ENCODE peak calls at places on chromosomes 11 and 22, in five cellular contexts. One of them, this sample, is unnamed.

GRCh38 chr11:2317354-2318050 is 15.7 kb downstream of the TSPAN32 start:
- DNase-seq in psoas muscle: peak; percentile 41
- DNase-seq in thoracic aorta: no peak
- DNase-seq in lower lobe of right lung: no peak
- DNase-seq in CD8-positive, alpha-beta T cell: no peak
- DNase-seq in this sample: no peak

GRCh38 chr11:94486068-94486467 is 7.6 kb downstream of the MRE11 start:
- DNase-seq in psoas muscle: no peak
- DNase-seq in CD8-positive, alpha-beta T cell: no peak
- DNase-seq in thoracic aorta: no peak
- DNase-seq in lower lobe of right lung: no peak
- DNase-seq in this sample: no peak

GRCh38 chr11:27722945-27723344 is 22.7 kb upstream of the BDNF start:
- DNase-seq in thoracic aorta: no peak
- DNase-seq in CD8-positive, alpha-beta T cell: no peak
- DNase-seq in lower lobe of right lung: no peak
- DNase-seq in psoas muscle: no peak
- DNase-seq in this sample: no peak

GRCh38 chr11:107752954-107753822 is 41.3 kb upstream of the SLN start:
- DNase-seq in thoracic aorta: no peak
- DNase-seq in CD8-positive, alpha-beta T cell: no peak
- DNase-seq in lower lobe of right lung: no peak
- DNase-seq in psoas muscle: no peak
- DNase-seq in this sample: no peak

GRCh38 chr11:125932301-125932700 is 13.5 kb upstream of the VSIG10L2 start:
- DNase-seq in psoas muscle: no peak
- DNase-seq in thoracic aorta: no peak
- DNase-seq in CD8-positive, alpha-beta T cell: no peak
- DNase-seq in lower lobe of right lung: no peak
- DNase-seq in this sample: no peak

GRCh38 chr11:73734996-73735395 is 25.9 kb downstream of the RAB6A start:
- DNase-seq in thoracic aorta: no peak
- DNase-seq in lower lobe of right lung: no peak
- DNase-seq in psoas muscle: no peak
- DNase-seq in CD8-positive, alpha-beta T cell: no peak
- DNase-seq in this sample: no peak

GRCh38 chr11:114180301-114181055 is 115.7 kb upstream of the NNMT start:
- DNase-seq in thoracic aorta: no peak
- DNase-seq in lower lobe of right lung: peak; percentile 75
- DNase-seq in psoas muscle: peak; percentile 75
- DNase-seq in CD8-positive, alpha-beta T cell: no peak
- DNase-seq in this sample: peak; percentile 64

GRCh38 chr11:107696140-107696539 is 15.7 kb downstream of the SLN start:
- DNase-seq in CD8-positive, alpha-beta T cell: no peak
- DNase-seq in thoracic aorta: no peak
- DNase-seq in lower lobe of right lung: no peak
- DNase-seq in psoas muscle: no peak
- DNase-seq in this sample: no peak

GRCh38 chr11:72120930-72121329 is 8.4 kb upstream of the ANAPC15 start:
- DNase-seq in thoracic aorta: no peak
- DNase-seq in lower lobe of right lung: no peak
- DNase-seq in psoas muscle: no peak
- DNase-seq in CD8-positive, alpha-beta T cell: no peak
- DNase-seq in this sample: no peak

GRCh38 chr22:26462971-26463661 is 20.5 kb downstream of the HPS4 start:
- DNase-seq in thoracic aorta: no peak
- DNase-seq in lower lobe of right lung: no peak
- DNase-seq in psoas muscle: no peak
- DNase-seq in CD8-positive, alpha-beta T cell: no peak
- DNase-seq in this sample: no peak

GRCh38 chr11:798093-798713 is at the start of gene SLC25A22:
- DNase-seq in thoracic aorta: no peak
- DNase-seq in psoas muscle: peak; percentile 89
- DNase-seq in CD8-positive, alpha-beta T cell: peak; percentile 80
- DNase-seq in lower lobe of right lung: peak; percentile 89
- DNase-seq in this sample: peak; percentile 82

GRCh38 chr11:41950470-41951143 is 491.2 kb upstream of the LRRC4C start:
- DNase-seq in lower lobe of right lung: no peak
- DNase-seq in thoracic aorta: no peak
- DNase-seq in psoas muscle: no peak
- DNase-seq in CD8-positive, alpha-beta T cell: no peak
- DNase-seq in this sample: no peak

GRCh38 chr11:106950067-106950491 is 68.2 kb downstream of the GUCY1A2 start:
- DNase-seq in psoas muscle: no peak
- DNase-seq in lower lobe of right lung: no peak
- DNase-seq in thoracic aorta: no peak
- DNase-seq in CD8-positive, alpha-beta T cell: no peak
- DNase-seq in this sample: no peak

GRCh38 chr11:67301951-67302516 is 1.3 kb upstream of the SSH3 start:
- DNase-seq in thoracic aorta: no peak
- DNase-seq in psoas muscle: peak; percentile 90
- DNase-seq in lower lobe of right lung: peak; percentile 73
- DNase-seq in CD8-positive, alpha-beta T cell: no peak
- DNase-seq in this sample: peak; percentile 47

GRCh38 chr11:13859986-13860385 is 102.5 kb upstream of the SPON1 start:
- DNase-seq in psoas muscle: no peak
- DNase-seq in CD8-positive, alpha-beta T cell: peak; percentile 30
- DNase-seq in lower lobe of right lung: no peak
- DNase-seq in thoracic aorta: no peak
- DNase-seq in this sample: no peak

GRCh38 chr11:95067042-95067827 is 516 bp downstream of the SRSF8 start:
- DNase-seq in thoracic aorta: peak; percentile 36
- DNase-seq in lower lobe of right lung: peak; percentile 88
- DNase-seq in CD8-positive, alpha-beta T cell: peak; percentile 59
- DNase-seq in psoas muscle: peak; percentile 94
- DNase-seq in this sample: peak; percentile 87

GRCh38 chr11:122743949-122744876 is 88.7 kb downstream of the UBASH3B start:
- DNase-seq in lower lobe of right lung: no peak
- DNase-seq in thoracic aorta: no peak
- DNase-seq in CD8-positive, alpha-beta T cell: peak; percentile 64
- DNase-seq in psoas muscle: no peak
- DNase-seq in this sample: no peak

GRCh38 chr11:379205-380094 is 10.2 kb downstream of the B4GALNT4 start:
- DNase-seq in lower lobe of right lung: no peak
- DNase-seq in CD8-positive, alpha-beta T cell: no peak
- DNase-seq in psoas muscle: peak; percentile 45
- DNase-seq in thoracic aorta: no peak
- DNase-seq in this sample: peak; percentile 36

DNA sequence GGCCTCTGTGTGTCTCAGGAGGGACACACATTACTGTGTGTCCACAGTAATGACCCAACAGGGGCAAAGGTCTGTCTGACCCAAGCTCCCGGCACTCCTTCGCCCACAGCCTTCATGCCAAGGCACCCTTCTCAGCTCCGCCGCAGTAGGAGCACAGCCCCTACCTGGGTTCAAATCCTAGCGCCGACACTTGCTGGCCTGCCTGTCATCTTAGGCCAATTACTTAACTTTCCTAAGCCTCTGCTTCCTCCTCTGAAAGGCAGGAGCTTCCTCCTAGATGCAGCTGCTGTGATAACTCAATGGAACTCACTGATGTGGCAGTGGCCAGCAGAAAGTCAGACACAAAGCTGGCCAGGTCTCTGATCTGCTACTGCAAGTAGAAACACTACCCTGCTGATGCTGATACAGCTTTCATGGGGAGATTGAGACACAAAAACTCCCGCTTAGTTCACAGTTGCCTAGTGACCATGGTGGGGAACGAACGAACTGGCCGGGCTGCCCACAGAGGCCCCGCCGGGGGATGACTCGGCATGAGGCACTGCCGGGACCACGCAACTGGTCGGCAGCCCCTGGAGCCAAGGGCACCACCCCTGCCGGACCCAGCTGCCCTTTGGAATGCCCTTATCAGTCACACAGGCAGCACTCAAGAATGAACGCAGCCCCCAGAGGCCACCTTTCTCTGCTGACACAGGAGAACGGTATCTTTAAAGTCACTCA is 8.1 kb downstream of the EHD1 start:
- DNase-seq in lower lobe of right lung: no peak
- DNase-seq in thoracic aorta: no peak
- DNase-seq in psoas muscle: peak; percentile 85
- DNase-seq in CD8-positive, alpha-beta T cell: no peak
- DNase-seq in this sample: no peak
- H3K36me3 ChIP-seq in lower lobe of right lung: peaks cover 47% of the 10 kb centered on the region
- H3K36me3 ChIP-seq in thoracic aorta: peaks cover 12% of the 10 kb centered on the region
- H3K36me3 ChIP-seq in psoas muscle: peaks cover 27% of the 10 kb centered on the region
- H3K36me3 ChIP-seq in CD8-positive, alpha-beta T cell: peaks cover 34% of the 10 kb centered on the region
- H3K36me3 ChIP-seq in this sample: no peaks in the 10 kb centered on the region

GRCh38 chr22:39267966-39268365 is 23.2 kb upstream of the PDGFB start:
- DNase-seq in thoracic aorta: no peak
- DNase-seq in CD8-positive, alpha-beta T cell: no peak
- DNase-seq in psoas muscle: no peak
- DNase-seq in lower lobe of right lung: no peak
- DNase-seq in this sample: no peak

GRCh38 chr22:39266398-39267030 is 21.7 kb upstream of the PDGFB start:
- DNase-seq in CD8-positive, alpha-beta T cell: no peak
- DNase-seq in thoracic aorta: no peak
- DNase-seq in lower lobe of right lung: no peak
- DNase-seq in psoas muscle: no peak
- DNase-seq in this sample: no peak

GRCh38 chr22:39269095-39269827 is 24.5 kb upstream of the PDGFB start:
- DNase-seq in psoas muscle: no peak
- DNase-seq in thoracic aorta: no peak
- DNase-seq in CD8-positive, alpha-beta T cell: no peak
- DNase-seq in lower lobe of right lung: no peak
- DNase-seq in this sample: no peak

GRCh38 chr22:39270280-39270679 is 25.5 kb upstream of the PDGFB start:
- DNase-seq in psoas muscle: no peak
- DNase-seq in CD8-positive, alpha-beta T cell: no peak
- DNase-seq in lower lobe of right lung: no peak
- DNase-seq in thoracic aorta: no peak
- DNase-seq in this sample: no peak

DNA sequence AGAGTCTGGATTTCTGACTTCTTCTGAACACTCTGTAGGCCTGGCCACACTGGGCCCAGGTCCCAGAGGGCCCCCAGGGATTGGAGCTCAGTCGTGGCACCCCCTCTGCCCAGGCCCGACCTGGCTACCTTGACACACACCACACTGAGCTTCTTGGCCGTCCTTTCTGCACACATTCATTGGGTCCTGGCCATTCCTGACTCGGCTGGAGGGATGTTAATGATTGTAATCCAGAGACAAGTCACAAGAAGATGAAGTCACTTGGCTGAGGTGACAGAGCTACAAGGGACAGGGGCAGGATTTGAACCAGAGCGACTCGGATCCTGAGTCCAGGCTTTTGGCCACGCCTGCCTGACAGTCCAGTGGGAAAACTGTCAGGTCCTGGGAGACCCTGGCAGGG is 23.9 kb upstream of the PDGFB start:
- DNase-seq in thoracic aorta: no peak
- DNase-seq in psoas muscle: no peak
- DNase-seq in lower lobe of right lung: no peak
- DNase-seq in CD8-positive, alpha-beta T cell: no peak
- DNase-seq in this sample: no peak
- H3K4me3 ChIP-seq in thoracic aorta: no peak overlapping the region
- H3K4me3 ChIP-seq in psoas muscle: no peak overlapping the region
- H3K4me3 ChIP-seq in lower lobe of right lung: no peak overlapping the region
- H3K4me3 ChIP-seq in CD8-positive, alpha-beta T cell: no peak overlapping the region
- H3K4me3 ChIP-seq in this sample: no peak overlapping the region

DNA sequence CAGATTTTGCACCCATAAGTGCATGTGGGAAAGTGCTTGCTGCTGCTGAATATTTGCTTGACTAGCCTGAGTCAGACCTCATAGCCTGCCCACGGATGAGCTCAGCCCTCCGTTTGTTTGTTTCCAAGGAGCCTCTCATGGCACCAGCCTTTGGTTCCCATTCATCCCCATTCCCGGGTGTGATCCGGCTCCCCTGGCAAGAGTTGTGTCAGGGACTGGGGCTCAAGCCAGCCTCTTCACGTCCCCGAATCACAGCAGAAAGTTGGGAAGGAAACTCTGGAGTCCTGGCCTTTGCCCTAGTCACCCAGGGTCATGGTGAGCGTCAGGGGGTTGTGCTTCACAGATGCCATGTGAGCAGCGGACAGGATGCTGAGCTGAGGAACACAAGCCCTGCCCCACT is 13.9 kb downstream of the SEC14L3 start:
- DNase-seq in lower lobe of right lung: no peak
- DNase-seq in CD8-positive, alpha-beta T cell: no peak
- DNase-seq in psoas muscle: no peak
- DNase-seq in thoracic aorta: no peak
- DNase-seq in this sample: no peak
- H3K27me3 ChIP-seq in lower lobe of right lung: peaks cover 3% of the 10 kb centered on the region
- H3K27me3 ChIP-seq in CD8-positive, alpha-beta T cell: no peaks in the 10 kb centered on the region
- H3K27me3 ChIP-seq in psoas muscle: no peaks in the 10 kb centered on the region
- H3K27me3 ChIP-seq in thoracic aorta: no peaks in the 10 kb centered on the region
- H3K27me3 ChIP-seq in this sample: no peaks in the 10 kb centered on the region

GRCh38 chr22:38429460-38430128 is 25.4 kb downstream of the KCNJ4 start:
- DNase-seq in lower lobe of right lung: no peak
- DNase-seq in psoas muscle: no peak
- DNase-seq in CD8-positive, alpha-beta T cell: no peak
- DNase-seq in thoracic aorta: no peak
- DNase-seq in this sample: no peak
- H3K36me3 ChIP-seq in lower lobe of right lung: no peaks in the 10 kb centered on the region
- H3K36me3 ChIP-seq in psoas muscle: no peaks in the 10 kb centered on the region
- H3K36me3 ChIP-seq in CD8-positive, alpha-beta T cell: no peaks in the 10 kb centered on the region
- H3K36me3 ChIP-seq in thoracic aorta: no peaks in the 10 kb centered on the region
- H3K36me3 ChIP-seq in this sample: no peaks in the 10 kb centered on the region

DNA sequence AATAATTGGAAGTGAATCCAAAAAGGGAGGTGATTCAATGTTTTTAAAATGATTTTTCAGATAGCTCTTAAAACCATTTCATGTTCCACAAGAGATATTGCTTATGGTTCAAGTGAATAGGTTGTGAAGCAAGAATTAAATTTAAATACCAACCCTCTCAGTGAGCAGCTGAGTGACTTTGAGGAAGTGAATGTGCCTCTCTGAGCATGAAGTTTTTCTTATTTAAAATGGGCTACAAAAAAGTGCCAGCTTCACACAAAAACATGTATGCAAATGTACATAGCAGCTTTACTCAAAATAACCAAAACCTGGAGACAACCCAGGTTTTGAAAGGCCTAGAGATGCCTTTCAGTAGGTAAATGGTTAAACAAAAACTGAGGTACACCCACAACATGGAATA is 35.5 kb upstream of the GAB4 start:
- DNase-seq in CD8-positive, alpha-beta T cell: no peak
- DNase-seq in lower lobe of right lung: no peak
- DNase-seq in thoracic aorta: no peak
- DNase-seq in psoas muscle: no peak
- DNase-seq in this sample: no peak
- H3K4me3 ChIP-seq in CD8-positive, alpha-beta T cell: no peak overlapping the region
- H3K4me3 ChIP-seq in lower lobe of right lung: no peak overlapping the region
- H3K4me3 ChIP-seq in thoracic aorta: no peak overlapping the region
- H3K4me3 ChIP-seq in psoas muscle: no peak overlapping the region
- H3K4me3 ChIP-seq in this sample: no peak overlapping the region

GRCh38 chr22:19710769-19711106 is 3.6 kb upstream of the SEPTIN5 start:
- DNase-seq in thoracic aorta: no peak
- DNase-seq in CD8-positive, alpha-beta T cell: no peak
- DNase-seq in lower lobe of right lung: peak; percentile 33
- DNase-seq in psoas muscle: no peak
- DNase-seq in this sample: peak; percentile 19
- H3K27me3 ChIP-seq in thoracic aorta: no peaks in the 10 kb centered on the region
- H3K27me3 ChIP-seq in CD8-positive, alpha-beta T cell: peaks cover 10% of the 10 kb centered on the region
- H3K27me3 ChIP-seq in lower lobe of right lung: peaks cover 25% of the 10 kb centered on the region
- H3K27me3 ChIP-seq in psoas muscle: no peaks in the 10 kb centered on the region
- H3K27me3 ChIP-seq in this sample: no peaks in the 10 kb centered on the region

GRCh38 chr11:111352235-111352746 is 26.8 kb downstream of the POU2AF1 start:
- DNase-seq in CD8-positive, alpha-beta T cell: no peak
- DNase-seq in thoracic aorta: no peak
- DNase-seq in psoas muscle: no peak
- DNase-seq in lower lobe of right lung: no peak
- DNase-seq in this sample: no peak
- H3K36me3 ChIP-seq in CD8-positive, alpha-beta T cell: no peaks in the 10 kb centered on the region
- H3K36me3 ChIP-seq in thoracic aorta: no peaks in the 10 kb centered on the region
- H3K36me3 ChIP-seq in psoas muscle: no peaks in the 10 kb centered on the region
- H3K36me3 ChIP-seq in lower lobe of right lung: no peaks in the 10 kb centered on the region
- H3K36me3 ChIP-seq in this sample: no peaks in the 10 kb centered on the region